ENCODE peak calls at places on chromosomes 6 and 20, in four cellular contexts. V, N, Y and S are unnamed samples.

GRCh38 chr6:13101985-13102384 is 226.4 kb downstream of the TBC1D7 start:
- DNase-seq in Y (no peak), V (no peak), N (no peak), S (no peak)

GRCh38 chr20:59413326-59413865 is 113.0 kb downstream of the EDN3 start:
- DNase-seq in V (no peak), N (no peak), Y (no peak), S (no peak)

GRCh38 chr6:160215232-160215631 is 43.4 kb downstream of the SLC22A2 start:
- DNase-seq in Y (no peak), V (no peak), N (no peak), S (no peak)

GRCh38 chr6:116412270-116412669 is 41.5 kb downstream of the DSE start:
- DNase-seq in N (no peak), V (no peak), Y (no peak), S (no peak)

GRCh38 chr6:6741264-6741663 is 152.7 kb downstream of the LY86 start:
- DNase-seq in Y (no peak), V (no peak), N (no peak), S (no peak)

GRCh38 chr6:37665309-37665708 is 32.4 kb downstream of the MDGA1 start:
- DNase-seq in N (no peak), V (no peak), Y (no peak), S (no peak)

GRCh38 chr6:128352331-128352730 is 168.1 kb downstream of the PTPRK start:
- DNase-seq in N (no peak), Y (no peak), V (no peak), S (no peak)

GRCh38 chr6:41352396-41352795 is 17.0 kb downstream of the NCR2 start:
- DNase-seq in V (no peak), N (no peak), Y (no peak), S (no peak)

GRCh38 chr6:13120483-13121482 is 207.6 kb downstream of the TBC1D7 start:
- DNase-seq in Y (peak), N (no peak), V (peak), S (no peak)

GRCh38 chr20:17655286-17655651 is 26.8 kb downstream of the RRBP1 start:
- DNase-seq in V (no peak), N (no peak), Y (no peak), S (no peak)

GRCh38 chr6:71887006-71887743 is 825 bp downstream of the RIMS1 start:
- DNase-seq in V (no peak), Y (peak), N (no peak), S (peak)

GRCh38 chr20:48817367-48818030 is 10.3 kb downstream of the PREX1 start:
- DNase-seq in Y (no peak), V (no peak), N (no peak), S (no peak)

GRCh38 chr6:115891111-115891669 is 169.5 kb downstream of the FRK start:
- DNase-seq in N (no peak), V (no peak), Y (no peak), S (no peak)

GRCh38 chr6:30829639-30830250 is 54.6 kb upstream of the DDR1 start:
- DNase-seq in N (no peak), V (no peak), Y (no peak), S (no peak)

GRCh38 chr6:20564269-20564668 is 30.0 kb downstream of the CDKAL1 start:
- DNase-seq in V (no peak), Y (peak), N (no peak), S (peak)

GRCh38 chr6:41122373-41122772 is 31.8 kb downstream of the TREML1 start:
- DNase-seq in Y (no peak), V (no peak), N (no peak), S (no peak)

GRCh38 chr6:161444464-161444863 is 170.6 kb upstream of the AGPAT4 start:
- DNase-seq in N (no peak), Y (no peak), V (peak), S (no peak)

GRCh38 chr6:12884983-12885382 is 168.4 kb downstream of the PHACTR1 start:
- DNase-seq in V (no peak), N (no peak), Y (no peak), S (no peak)

GRCh38 chr6:63527658-63528514 is 44.4 kb upstream of the LOC128125822 start:
- DNase-seq in Y (no peak), N (no peak), V (peak), S (peak)

GRCh38 chr20:63117661-63118302 is 98.1 kb downstream of the YTHDF1 start:
- DNase-seq in V (no peak), N (peak), Y (no peak), S (no peak)

GRCh38 chr6:128138694-128139093 is 237.8 kb upstream of the THEMIS start:
- DNase-seq in V (no peak), N (no peak), Y (no peak), S (no peak)

GRCh38 chr6:154481541-154482013 is 28.9 kb downstream of the CNKSR3 start:
- DNase-seq in N (no peak), Y (no peak), V (no peak), S (no peak)

GRCh38 chr6:91276315-91276714 is 689.4 kb upstream of the MAP3K7 start:
- DNase-seq in V (no peak), Y (no peak), N (no peak), S (no peak)

GRCh38 chr20:53319716-53320115 is 273.9 kb downstream of the ZNF217 start:
- DNase-seq in Y (no peak), V (no peak), N (no peak), S (no peak)

DNA sequence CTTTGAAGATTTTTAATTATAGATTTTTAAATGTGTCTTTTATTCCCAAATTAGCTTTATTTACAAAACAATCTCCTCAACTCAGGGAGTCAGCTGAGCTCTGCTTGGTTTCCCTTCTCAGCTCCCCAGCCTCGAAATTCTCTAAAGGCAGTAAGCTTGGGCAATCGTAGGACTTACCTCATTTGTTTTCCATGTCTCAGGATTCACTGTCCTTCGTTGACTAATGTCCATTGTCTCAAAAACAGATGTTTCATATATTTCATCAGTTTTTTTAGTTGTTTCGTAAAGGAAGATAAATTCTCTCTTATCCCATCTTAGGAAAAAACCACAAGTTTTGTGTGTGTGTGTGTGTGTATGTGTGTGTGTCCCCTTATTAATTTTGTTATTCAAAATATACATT is 102.2 kb upstream of the ADGRF1 start:
- DNase-seq in N (no peak), V (no peak), Y (no peak), S (no peak)
- H3K4me3 ChIP-seq in N (no peak), V (no peak), Y (no peak), S (no peak)

DNA sequence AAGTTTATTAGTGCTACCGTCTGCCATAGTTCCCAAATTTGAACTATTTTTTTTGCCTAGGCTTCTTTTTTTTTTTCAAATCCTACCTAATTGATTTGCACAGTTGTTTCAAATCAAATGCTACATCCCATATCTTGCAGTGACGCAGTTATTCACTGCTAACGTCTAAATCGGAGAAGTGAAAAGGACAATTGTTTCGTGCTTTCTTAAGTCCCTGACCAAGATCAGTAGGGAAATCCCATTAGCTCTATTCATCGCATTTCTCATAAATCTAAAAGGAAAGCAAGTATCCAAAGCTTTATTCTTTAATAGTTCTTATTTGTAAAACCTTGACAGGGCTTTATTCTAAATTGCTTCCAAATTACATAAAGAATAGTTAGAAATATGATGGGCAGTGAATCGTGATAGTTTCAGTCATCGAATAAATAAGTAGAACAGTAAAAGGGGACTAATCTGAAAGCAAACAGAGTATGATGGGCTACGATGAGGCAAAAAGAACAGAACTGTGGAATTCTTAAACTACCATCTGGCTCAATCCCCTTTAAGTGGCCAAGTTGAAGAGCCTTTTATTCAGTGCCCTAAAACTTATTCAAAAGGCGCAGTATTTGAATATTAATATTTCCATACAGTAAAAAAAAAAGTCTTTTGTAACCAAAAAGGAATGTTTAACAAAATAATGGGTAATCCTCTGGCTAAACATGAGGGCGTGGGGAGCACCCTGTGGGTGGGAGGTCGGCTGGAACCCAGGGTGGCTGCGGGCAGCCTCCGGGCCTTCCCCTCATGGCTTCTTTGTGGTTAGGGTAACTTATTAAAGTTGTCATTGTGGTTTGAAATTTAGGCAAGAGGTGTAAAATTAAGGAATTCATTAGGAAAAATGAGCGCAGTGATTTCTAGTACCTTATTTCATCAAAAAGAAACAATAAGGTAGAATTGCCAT is 3.0 kb upstream of the ARID1B start:
- DNase-seq in Y (no peak), V (no peak), N (no peak), S (no peak)
- H3K4me3 ChIP-seq in Y (no peak), V (no peak), N (no peak), S (no peak)

DNA sequence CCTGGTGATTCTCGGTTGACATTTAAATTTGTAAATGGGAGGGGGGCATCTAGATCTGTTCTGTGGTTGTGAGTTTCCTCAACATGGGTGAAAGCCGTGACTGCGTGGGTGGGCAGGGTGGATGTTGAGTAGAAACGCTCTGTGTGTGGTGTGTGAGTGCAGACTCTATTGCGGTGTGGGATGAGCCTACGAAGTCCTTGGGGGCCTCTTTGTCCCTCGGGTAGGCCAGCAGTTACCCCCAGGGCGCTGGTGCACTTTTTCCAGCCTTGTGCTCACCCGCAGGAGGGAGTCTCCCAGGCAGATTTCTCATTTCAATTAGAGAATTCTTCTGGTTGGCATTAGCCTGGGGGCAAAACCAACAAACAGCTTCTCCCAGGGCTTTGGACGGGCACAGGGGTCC is 10.6 kb downstream of the TOX2 start:
- DNase-seq in Y (no peak), V (no peak), N (no peak), S (peak)
- H3K4me3 ChIP-seq in Y (no peak), V (no peak), N (no peak), S (no peak)

DNA sequence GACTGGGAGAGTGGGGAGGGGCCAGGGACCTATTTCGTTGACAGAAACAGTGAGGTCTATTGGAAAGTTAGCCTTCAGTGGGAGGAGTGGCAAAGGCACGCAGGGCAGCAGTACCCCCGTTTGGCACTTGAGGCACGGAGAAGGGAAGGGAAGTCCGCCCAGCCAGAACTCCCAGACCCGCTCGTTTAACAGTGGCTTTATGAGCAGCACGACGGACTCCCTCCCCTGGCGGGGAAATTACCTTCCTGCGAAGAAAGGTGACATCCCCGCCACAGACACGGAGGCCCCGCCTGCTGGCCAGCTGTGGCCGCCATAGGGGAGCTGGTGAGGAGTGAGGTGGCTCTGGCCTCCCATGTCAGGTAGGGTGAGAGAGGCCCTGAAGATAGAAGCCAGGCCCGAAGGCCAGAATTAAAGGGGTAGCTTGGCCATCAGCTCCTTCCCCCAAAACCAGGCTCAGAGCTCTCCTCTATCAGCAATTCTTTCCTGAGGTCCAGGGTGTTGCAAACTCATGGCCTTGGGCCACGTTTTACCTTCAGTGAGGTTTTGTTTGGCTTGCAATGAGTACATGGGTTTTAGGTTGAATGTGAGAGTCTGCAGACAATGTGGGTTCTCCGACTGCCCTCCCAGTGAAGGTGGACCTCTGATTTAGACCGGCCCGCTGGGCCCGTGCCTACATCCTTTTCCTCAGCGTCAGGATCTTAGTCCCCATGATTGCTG is 123.7 kb downstream of the MRPL14 start:
- DNase-seq in V (peak), N (no peak), Y (no peak), S (no peak)
- H3K4me3 ChIP-seq in V (peak), N (peak), Y (no peak), S (no peak)

DNA sequence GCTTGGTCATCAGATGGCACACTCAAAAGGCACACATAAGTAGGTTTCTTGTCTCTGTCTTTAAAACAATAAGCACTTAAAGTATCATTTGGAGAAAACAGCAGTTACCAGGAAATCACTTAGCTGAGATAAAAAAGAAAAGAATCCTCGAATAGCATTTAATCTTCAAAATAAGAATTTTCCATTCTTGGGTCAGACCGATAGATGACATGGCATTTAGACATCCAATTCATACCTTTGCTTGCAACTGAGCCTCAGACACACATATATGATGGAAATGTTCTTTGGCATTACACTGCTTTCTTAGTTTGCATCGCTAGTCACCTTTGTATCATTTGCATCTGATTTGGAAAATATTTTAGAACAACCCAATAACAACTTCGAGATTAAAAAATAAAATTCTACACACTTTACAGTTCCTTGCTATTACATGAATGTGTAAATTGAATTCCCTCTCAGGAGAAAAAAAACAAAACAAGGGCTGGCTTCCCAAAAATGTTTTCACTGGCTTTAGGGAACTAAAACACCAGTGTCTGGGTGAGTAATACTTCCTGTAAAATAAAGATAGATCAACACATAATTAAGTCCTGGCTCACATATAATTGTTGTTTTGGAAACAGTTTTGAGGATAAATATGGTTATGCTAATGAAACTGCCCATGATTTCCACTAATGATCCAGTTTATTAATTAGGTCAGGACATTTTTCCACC is 1.3 kb upstream of the RNF217 start:
- DNase-seq in N (no peak), Y (no peak), V (no peak), S (no peak)
- H3K4me3 ChIP-seq in N (peak), Y (peak), V (peak), S (peak)

DNA sequence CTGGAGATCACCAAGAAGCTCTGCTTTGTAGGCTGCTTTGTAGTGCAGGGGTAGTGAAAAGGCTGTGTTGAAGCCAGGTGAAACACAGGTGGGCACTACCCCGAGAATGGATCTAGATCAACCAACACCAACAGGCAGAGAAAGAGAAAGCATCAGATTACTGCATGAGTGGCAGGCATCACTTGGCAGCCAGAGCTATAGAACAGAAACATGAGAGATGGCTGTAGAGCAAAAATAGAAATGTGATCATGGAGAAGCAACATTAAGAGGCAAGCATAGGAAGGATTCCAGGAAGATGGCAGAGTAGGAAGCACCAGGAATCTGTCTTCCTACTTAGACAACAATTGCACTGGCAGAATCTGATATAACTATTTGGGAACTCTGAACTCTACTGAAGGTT is 311.1 kb upstream of the TCF21 start:
- DNase-seq in Y (no peak), V (no peak), N (no peak), S (no peak)
- H3K4me3 ChIP-seq in Y (no peak), V (no peak), N (no peak), S (no peak)

GRCh38 chr20:23094927-23095326 is 8.8 kb upstream of the CD93 start:
- DNase-seq in N (no peak), Y (no peak), V (no peak), S (no peak)
- H3K4me3 ChIP-seq in N (no peak), Y (no peak), V (no peak), S (no peak)

DNA sequence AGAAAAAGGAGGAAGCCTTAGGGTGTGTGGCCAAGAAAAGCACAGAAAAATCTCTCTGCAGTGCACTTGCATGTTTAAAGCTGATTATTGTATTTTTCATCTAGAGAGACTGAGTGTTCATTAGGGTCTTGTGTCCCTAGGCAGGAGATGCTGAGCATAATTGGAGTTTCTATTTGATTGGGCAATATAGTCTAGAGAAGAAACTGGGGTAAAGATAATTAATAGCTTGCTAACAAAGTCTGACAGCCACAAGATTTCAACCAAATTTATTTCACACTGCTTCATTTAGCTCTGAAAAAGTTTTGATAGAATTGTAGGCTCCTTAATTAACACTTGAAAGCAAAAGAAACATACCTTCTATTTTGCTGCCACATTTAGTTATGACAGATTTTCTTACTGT is 2.3 kb downstream of the FLRT3 start:
- DNase-seq in Y (no peak), V (no peak), N (no peak), S (no peak)
- H3K4me3 ChIP-seq in Y (peak), V (no peak), N (peak), S (no peak)